ENCODE peak calls at places on chromosomes 7 and 10, in six cellular contexts. C is CD4-positive, alpha-beta T cell; N is lower lobe of right lung; E is heart right ventricle; B is GM12865; U is WERI-Rb-1. K is an unnamed sample.
A peak's percentile ranks its signal among the peaks of the same experiment; 100 is the strongest.

GRCh38 chr7:24038993-24039392 is 245.0 kb upstream of the NPY start:
- DNase-seq in C (no peak), N (no peak), E (no peak), B (no peak), U (no peak), K (no peak)

GRCh38 chr7:105097619-105098018 is 83.6 kb downstream of the KMT2E start:
- DNase-seq in C (no peak), N (no peak), E (no peak), B (no peak), U (no peak), K (no peak)

GRCh38 chr7:70700055-70700934 is 431.6 kb upstream of the GALNT17 start:
- DNase-seq in C (no peak), N (no peak), E (no peak), B (no peak), U (no peak), K (no peak)

GRCh38 chr10:110303681-110304080 is 1.0 kb downstream of the SMNDC1 start:
- DNase-seq in C (no peak), N (no peak), E (no peak), B (no peak), U (no peak), K (no peak)

GRCh38 chr10:116671274-116671926 is 50.6 kb downstream of the PNLIPRP2 start:
- DNase-seq in C (no peak), N (no peak), E (no peak), B (no peak), U (no peak), K (no peak)

GRCh38 chr7:106050002-106050742 is 61.9 kb downstream of the SYPL1 start:
- DNase-seq in C (no peak), N (no peak), E (no peak), B (no peak), U (peak; percentile 37), K (peak; percentile 69)

GRCh38 chr10:91103384-91104184 is 116.9 kb upstream of the PCGF5 start:
- DNase-seq in C (no peak), N (no peak), E (no peak), B (peak; percentile 45), U (no peak), K (no peak)

GRCh38 chr7:112112822-112113255 is 93.4 kb downstream of the DOCK4 start:
- DNase-seq in C (no peak), N (no peak), E (no peak), B (no peak), U (no peak), K (no peak)

GRCh38 chr10:122475130-122475529 is 13.8 kb downstream of the HTRA1 start:
- DNase-seq in C (no peak), N (no peak), E (peak; percentile 79), B (no peak), U (peak; percentile 41), K (peak; percentile 81)

GRCh38 chr7:152395115-152395514 is 40.7 kb downstream of the KMT2C start:
- DNase-seq in C (no peak), N (no peak), E (no peak), B (no peak), U (no peak), K (no peak)

GRCh38 chr7:40598915-40599314 is 464.1 kb downstream of the SUGCT start:
- DNase-seq in C (no peak), N (no peak), E (no peak), B (no peak), U (no peak), K (no peak)

GRCh38 chr10:113620486-113620885 is 43.4 kb downstream of the NRAP start:
- DNase-seq in C (no peak), N (no peak), E (no peak), B (no peak), U (no peak), K (no peak)

GRCh38 chr10:2576892-2577291 is 490.5 kb upstream of the PFKP start:
- DNase-seq in C (no peak), N (no peak), E (no peak), B (no peak), U (no peak), K (no peak)

GRCh38 chr10:103685880-103686669 is 169.3 kb downstream of the SH3PXD2A start:
- DNase-seq in C (peak; percentile 66), N (peak; percentile 81), E (peak; percentile 78), B (peak; percentile 71), U (peak; percentile 69), K (peak; percentile 91)

GRCh38 chr10:76282122-76283030 is 851.0 kb downstream of the LRMDA start:
- DNase-seq in C (no peak), N (no peak), E (no peak), B (no peak), U (no peak), K (peak; percentile 63)

GRCh38 chr10:133379152-133379800 is at the start of gene PAOX:
- DNase-seq in C (no peak), N (peak; percentile 81), E (peak; percentile 82), B (peak; percentile 81), U (peak; percentile 72), K (peak; percentile 73)

GRCh38 chr7:45182856-45183710 is 25.5 kb downstream of the RAMP3 start:
- DNase-seq in C (no peak), N (peak; percentile 30), E (no peak), B (no peak), U (no peak), K (peak; percentile 8)

GRCh38 chr7:98376719-98377118 is 24.2 kb downstream of the BAIAP2L1 start:
- DNase-seq in C (no peak), N (no peak), E (no peak), B (no peak), U (no peak), K (no peak)

GRCh38 chr7:11437987-11438386 is 394.0 kb downstream of the THSD7A start:
- DNase-seq in C (no peak), N (no peak), E (no peak), B (no peak), U (no peak), K (no peak)

GRCh38 chr10:96257944-96258343 is 13.4 kb downstream of the BLNK start:
- DNase-seq in C (no peak), N (no peak), E (peak; percentile 18), B (peak; percentile 33), U (no peak), K (no peak)

GRCh38 chr7:7290429-7291122 is 108.2 kb downstream of the C1GALT1 start:
- DNase-seq in C (no peak), N (no peak), E (no peak), B (no peak), U (no peak), K (no peak)

GRCh38 chr7:54542920-54543539 is 855 bp downstream of the VSTM2A start:
- DNase-seq in C (no peak), N (no peak), E (no peak), B (no peak), U (no peak), K (no peak)

GRCh38 chr7:35646289-35647033 is 48.5 kb downstream of the HERPUD2 start:
- DNase-seq in C (no peak), N (no peak), E (no peak), B (peak; percentile 20), U (no peak), K (no peak)

GRCh38 chr7:47536705-47537611 is 45.0 kb downstream of the TNS3 start:
- DNase-seq in C (no peak), N (peak; percentile 63), E (peak; percentile 61), B (no peak), U (no peak), K (peak; percentile 75)

GRCh38 chr10:6525599-6526160 is 54.4 kb downstream of the PRKCQ start:
- DNase-seq in C (no peak), N (no peak), E (no peak), B (no peak), U (no peak), K (no peak)

DNA sequence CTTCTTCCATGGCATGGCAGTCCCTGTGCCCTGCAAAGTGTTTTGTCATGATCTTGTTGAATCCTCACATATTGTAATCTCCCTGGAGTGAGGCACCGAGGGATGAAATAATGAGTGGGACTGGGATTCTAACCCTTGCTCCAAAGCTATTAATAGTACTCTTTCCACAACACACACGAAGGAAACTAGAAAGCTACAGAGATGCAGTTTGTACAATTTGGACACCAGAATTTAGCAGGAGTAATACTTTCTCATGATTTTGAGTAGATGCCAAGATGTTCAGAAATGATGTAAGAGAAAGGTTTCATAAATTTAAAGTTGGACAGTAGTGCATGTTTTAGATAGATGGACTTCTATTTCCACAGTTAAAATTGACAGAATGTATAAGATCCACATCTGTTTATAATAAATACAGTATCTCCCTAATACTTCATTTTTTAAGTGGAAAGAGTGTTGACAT is 46.4 kb downstream of the PRR15 start:
- DNase-seq in C (no peak), N (no peak), E (no peak), B (no peak), U (no peak), K (no peak)
- TF ChIP-seq CTCF in C (no peak), N (no peak), E (peak; percentile 2), B (no peak), U (no peak), K (no peak)

GRCh38 chr10:130200156-130201042 is 64.2 kb downstream of the GLRX3 start:
- DNase-seq in C (no peak), N (no peak), E (no peak), B (no peak), U (no peak), K (no peak)
- TF ChIP-seq CTCF in C (no peak), N (no peak), E (no peak), B (no peak), U (no peak), K (no peak)

GRCh38 chr7:149067869-149068268 is 22.6 kb downstream of the ZNF786 start:
- DNase-seq in C (no peak), N (no peak), E (no peak), B (no peak), U (peak; percentile 16), K (no peak)
- TF ChIP-seq CTCF in C (no peak), N (no peak), E (no peak), B (no peak), U (peak; percentile 34), K (no peak)

GRCh38 chr7:4645241-4645640 is 36.9 kb upstream of the FOXK1 start:
- DNase-seq in C (no peak), N (no peak), E (no peak), B (no peak), U (no peak), K (no peak)

GRCh38 chr7:4642468-4643203 is 39.5 kb upstream of the FOXK1 start:
- DNase-seq in C (no peak), N (no peak), E (no peak), B (peak; percentile 12), U (no peak), K (no peak)

GRCh38 chr7:4641091-4641666 is 40.9 kb upstream of the FOXK1 start:
- DNase-seq in C (no peak), N (no peak), E (no peak), B (no peak), U (no peak), K (no peak)

GRCh38 chr7:4638781-4639575 is 43.1 kb upstream of the FOXK1 start:
- DNase-seq in C (no peak), N (no peak), E (no peak), B (peak; percentile 71), U (no peak), K (no peak)

DNA sequence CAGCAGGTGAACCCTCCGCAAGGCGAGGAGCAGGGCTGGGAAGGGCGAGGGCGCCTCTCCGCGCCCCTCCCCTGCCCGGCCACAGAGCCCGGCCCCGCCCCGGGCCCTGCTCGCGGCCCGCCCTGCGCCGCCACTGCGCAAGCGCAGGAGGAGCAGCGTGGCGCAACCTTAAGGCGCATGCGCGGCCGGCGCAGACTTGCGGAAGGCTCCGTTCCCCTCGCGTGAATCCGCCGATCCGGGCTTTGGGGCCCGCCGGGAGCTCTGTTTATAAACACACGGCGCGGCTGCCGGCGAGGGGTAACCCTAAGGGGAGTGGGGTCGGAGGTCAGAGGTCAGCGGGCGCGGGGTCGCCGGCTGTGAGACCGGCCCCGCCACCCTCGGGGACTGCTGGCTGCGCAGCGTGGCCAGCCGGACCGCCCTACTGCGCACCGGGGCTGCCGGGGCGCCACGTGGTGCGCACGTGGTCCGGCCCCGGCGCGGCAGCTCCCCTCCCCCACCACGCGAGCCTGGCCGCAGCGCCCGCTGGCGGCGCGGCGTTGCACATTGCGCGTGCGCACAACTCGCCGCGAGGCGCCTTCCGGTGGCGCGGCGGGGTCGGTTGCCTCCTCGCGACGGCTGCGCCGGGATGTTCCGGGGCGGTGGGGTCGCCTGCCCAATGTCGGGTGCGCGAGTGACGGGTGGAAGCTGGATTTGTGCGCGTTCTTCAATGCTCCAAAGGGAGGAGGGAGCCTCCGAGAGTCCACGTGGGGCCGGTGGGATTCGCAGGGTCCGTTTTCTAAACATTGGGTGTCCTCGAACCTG is 40.2 kb upstream of the FOXK1 start:
- DNase-seq in C (peak; percentile 97), N (peak; percentile 98), E (peak; percentile 97), B (peak; percentile 97), U (peak; percentile 92), K (peak; percentile 98)
- TF ChIP-seq CTCF in C (peak; percentile 20), N (peak; percentile 55), E (peak; percentile 75), B (peak; percentile 49), U (peak; percentile 66), K (peak; percentile 73)